ENCODE peak calls at places on chromosome 14, in eight cellular contexts. W is CD8-positive, alpha-beta memory T cell; U is IMR-90; Y is RWPE2; R is SK-N-SH; J is psoas muscle; V is tibial nerve; K is GM12878. A is an unnamed sample.

GRCh38 chr14:49892301-49892635 is 614 bp upstream of the ARF6 start:
- DNase-seq in W (peak; percentile 12), U (peak; percentile 82), J (no peak), V (peak; percentile 68), Y (no peak), K (peak; percentile 60), R (peak; percentile 71), A (no peak)

GRCh38 chr14:90645842-90646443 is 170.3 kb downstream of the TTC7B start:
- DNase-seq in R (no peak), W (no peak), U (peak; percentile 60), V (no peak), Y (peak; percentile 86), K (no peak), J (peak; percentile 63), A (peak; percentile 54)

GRCh38 chr14:104895786-104896642 is 28.7 kb upstream of the PLD4 start:
- DNase-seq in K (no peak), R (peak; percentile 61), J (peak; percentile 23), W (no peak), Y (no peak), U (no peak), V (no peak), A (no peak)

GRCh38 chr14:100781952-100782351 is 44.0 kb upstream of the MEG3 start:
- DNase-seq in R (no peak), K (no peak), W (no peak), V (no peak), J (no peak), U (no peak), Y (peak; percentile 22), A (no peak)

GRCh38 chr14:68418192-68419118 is 374.4 kb downstream of the ZFP36L1 start:
- DNase-seq in Y (no peak), J (no peak), R (no peak), V (no peak), K (no peak), W (no peak), U (no peak), A (peak; percentile 42)

GRCh38 chr14:66827182-66827581 is 319.2 kb downstream of the GPHN start:
- DNase-seq in V (no peak), W (no peak), U (no peak), K (no peak), Y (no peak), R (no peak), J (no peak), A (no peak)

GRCh38 chr14:26621366-26621765 is 23.5 kb upstream of the NOVA1 start:
- DNase-seq in R (no peak), U (no peak), K (no peak), Y (no peak), W (no peak), V (no peak), J (no peak), A (peak; percentile 10)

GRCh38 chr14:37816743-37817295 is 221.4 kb downstream of the TTC6 start:
- DNase-seq in K (no peak), V (no peak), R (no peak), U (no peak), J (no peak), W (no peak), Y (no peak), A (no peak)

GRCh38 chr14:64993263-64993662 is 6.6 kb downstream of the FNTB start:
- DNase-seq in Y (no peak), U (no peak), W (no peak), K (no peak), R (no peak), V (no peak), J (no peak), A (no peak)

GRCh38 chr14:63993992-63994391 is 141.2 kb downstream of the SYNE2 start:
- DNase-seq in U (no peak), Y (no peak), V (no peak), W (no peak), J (no peak), R (peak; percentile 6), K (no peak), A (peak; percentile 17)

GRCh38 chr14:48690349-48690748 is 895.8 kb downstream of the RPS29 start:
- DNase-seq in U (peak; percentile 10), R (no peak), W (no peak), K (no peak), V (no peak), J (no peak), Y (no peak), A (no peak)

GRCh38 chr14:88245321-88245720 is 77.7 kb downstream of the KCNK10 start:
- DNase-seq in U (no peak), W (no peak), V (no peak), K (no peak), J (no peak), R (peak; percentile 17), Y (no peak), A (no peak)

GRCh38 chr14:105165761-105166485 is 2.7 kb downstream of the JAG2 start:
- DNase-seq in U (no peak), J (no peak), K (no peak), W (no peak), R (no peak), V (no peak), Y (no peak), A (peak; percentile 68)

GRCh38 chr14:52563120-52563519 is 10.5 kb downstream of the GPR137C start:
- DNase-seq in J (no peak), R (peak; percentile 7), K (no peak), W (no peak), Y (no peak), U (peak; percentile 87), V (no peak), A (peak; percentile 10)

GRCh38 chr14:30874120-30874998 is at the start of gene COCH:
- DNase-seq in R (peak; percentile 92), Y (no peak), V (no peak), U (no peak), W (peak; percentile 1), K (no peak), J (peak; percentile 33), A (no peak)

GRCh38 chr14:94423465-94424056 is 29.0 kb downstream of the SERPINA11 start:
- DNase-seq in J (peak; percentile 57), Y (no peak), R (peak; percentile 41), W (peak; percentile 3), V (peak; percentile 62), U (peak; percentile 59), K (peak; percentile 24), A (no peak)

GRCh38 chr14:78950654-78951053 is 780.5 kb downstream of the NRXN3 start:
- DNase-seq in W (no peak), K (no peak), Y (no peak), J (no peak), V (no peak), U (peak; percentile 76), R (no peak), A (no peak)

GRCh38 chr14:31926123-31926522 is 151.0 kb upstream of the ARHGAP5 start:
- DNase-seq in V (no peak), W (no peak), K (no peak), R (peak; percentile 44), J (no peak), Y (no peak), U (peak; percentile 53), A (no peak)

GRCh38 chr14:50399251-50400032 is 2.8 kb upstream of the CDKL1 start:
- DNase-seq in W (no peak), Y (no peak), R (no peak), U (peak; percentile 39), K (no peak), V (peak; percentile 40), J (no peak), A (no peak)

GRCh38 chr14:93100098-93100497 is 15.6 kb downstream of the ITPK1 start:
- DNase-seq in R (no peak), Y (no peak), J (no peak), W (no peak), V (no peak), K (no peak), U (no peak), A (peak; percentile 69)

GRCh38 chr14:21108791-21109190 is 7.9 kb downstream of the TMEM253 start:
- DNase-seq in V (no peak), Y (no peak), J (no peak), K (no peak), U (no peak), R (no peak), W (no peak), A (no peak)

GRCh38 chr14:88856786-88857366 is 32.4 kb downstream of the TTC8 start:
- DNase-seq in K (no peak), J (no peak), U (peak; percentile 72), W (no peak), Y (no peak), V (no peak), R (no peak), A (no peak)

GRCh38 chr14:42517786-42518530 is 911.3 kb downstream of the LRFN5 start:
- DNase-seq in R (no peak), W (no peak), Y (no peak), U (no peak), V (no peak), J (no peak), K (no peak), A (no peak)

GRCh38 chr14:69943084-69943797 is 64.0 kb downstream of the SMOC1 start:
- DNase-seq in J (no peak), U (peak; percentile 20), R (peak; percentile 78), K (no peak), V (no peak), Y (no peak), W (no peak), A (no peak)
- H3K27ac ChIP-seq in J (no peak overlapping the region), U (no peak overlapping the region), R (peak overlapping the region; percentile 94), K (no peak overlapping the region), V (no peak overlapping the region), Y (no peak overlapping the region), W (no peak overlapping the region), A (no peak overlapping the region)

GRCh38 chr14:61662001-61662400 is 33.3 kb upstream of the HIF1A start:
- DNase-seq in U (peak; percentile 11), K (no peak), V (no peak), W (no peak), R (no peak), Y (no peak), J (no peak), A (peak; percentile 42)
- H3K4me1 ChIP-seq in U (peaks cover 14% of the 10 kb centered on the region), K (peaks cover 34% of the 10 kb centered on the region), V (peaks cover 7% of the 10 kb centered on the region), W (peaks cover 56% of the 10 kb centered on the region), R (peaks cover 5% of the 10 kb centered on the region), Y (peaks cover 45% of the 10 kb centered on the region), J (no peaks in the 10 kb centered on the region), A (peaks cover 19% of the 10 kb centered on the region)

GRCh38 chr14:96129128-96129736 is 75.4 kb upstream of the BDKRB2 start:
- DNase-seq in U (no peak), R (no peak), Y (no peak), J (no peak), W (no peak), K (no peak), V (no peak), A (no peak)
- H3K27ac ChIP-seq in U (no peak overlapping the region), R (no peak overlapping the region), Y (no peak overlapping the region), J (no peak overlapping the region), W (no peak overlapping the region), K (no peak overlapping the region), V (no peak overlapping the region), A (no peak overlapping the region)

DNA sequence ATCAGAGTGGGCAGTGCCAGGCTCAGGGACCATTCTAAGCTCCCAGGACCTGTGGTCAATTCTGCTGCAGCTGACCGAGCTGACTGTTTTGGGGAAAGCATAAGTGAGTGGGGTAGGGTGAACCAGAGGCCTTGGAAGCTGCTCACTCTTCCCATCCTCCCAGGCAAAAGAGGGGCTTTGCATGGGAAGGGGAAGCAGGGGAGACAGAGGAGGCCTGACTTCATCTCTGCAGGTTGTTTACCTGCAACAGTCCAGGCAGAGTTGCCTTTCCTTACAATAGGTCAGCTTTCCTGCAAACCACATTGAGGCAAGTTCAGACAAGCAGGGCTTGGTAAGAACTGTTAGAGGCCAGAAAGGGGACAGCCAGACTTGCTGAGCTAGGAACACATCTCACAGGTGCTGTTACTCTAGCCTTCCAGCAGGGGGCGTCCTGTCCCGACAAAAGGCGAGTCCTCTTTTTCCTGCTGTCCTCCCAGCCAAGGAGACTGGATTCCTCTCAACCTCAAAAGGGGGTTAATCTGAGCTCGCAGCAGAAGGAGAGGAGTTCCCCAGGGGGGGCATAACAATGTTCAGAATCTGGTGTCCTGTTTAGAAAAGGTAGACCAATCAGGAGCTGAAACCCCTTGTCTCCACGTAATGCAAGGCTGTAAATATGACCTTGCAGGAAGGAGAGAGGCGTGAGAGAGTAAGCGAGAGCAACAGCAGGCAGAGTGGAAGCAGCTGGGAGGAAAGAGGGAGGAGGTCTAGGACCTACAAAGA is 4.3 kb upstream of the DHRS2 start:
- DNase-seq in U (peak; percentile 75), K (peak; percentile 51), V (peak; percentile 42), J (peak; percentile 74), R (peak; percentile 79), Y (no peak), W (peak; percentile 65), A (peak; percentile 85)
- H3K4me1 ChIP-seq in U (peaks cover 2% of the 10 kb centered on the region), K (peaks cover 5% of the 10 kb centered on the region), V (no peaks in the 10 kb centered on the region), J (no peaks in the 10 kb centered on the region), R (peaks cover 12% of the 10 kb centered on the region), Y (peaks cover 4% of the 10 kb centered on the region), W (peaks cover 8% of the 10 kb centered on the region), A (no peaks in the 10 kb centered on the region)